ENCODE peak calls at places on chromosomes 5 and 9, in five cellular contexts. B is sigmoid colon, U is transverse colon, K is HepG2, P is esophagus muscularis mucosa. R is an unnamed sample.

GRCh38 chr9:36074870-36075532 is 38.3 kb downstream of the RECK start:
- DNase-seq in B (peak), U (peak), K (peak), P (peak), R (peak)

GRCh38 chr5:179615203-179615602 is 8.3 kb downstream of the HNRNPH1 start:
- DNase-seq in B (no peak), U (no peak), K (no peak), P (no peak), R (no peak)

GRCh38 chr9:123081824-123082223 is 48.4 kb downstream of the GPR21 start:
- DNase-seq in B (no peak), U (no peak), K (peak), P (no peak), R (no peak)

GRCh38 chr9:129440394-129441186 is 180.3 kb downstream of the C9orf50 start:
- DNase-seq in B (no peak), U (no peak), K (no peak), P (no peak), R (no peak)

GRCh38 chr9:71984388-71985069 is 73.1 kb downstream of the C9orf85 start:
- DNase-seq in B (no peak), U (peak), K (no peak), P (no peak), R (no peak)

GRCh38 chr9:108093773-108094675 is 604.5 kb upstream of the KLF4 start:
- DNase-seq in B (no peak), U (peak), K (peak), P (peak), R (peak)

GRCh38 chr5:143557061-143557818 is 153.8 kb upstream of the NR3C1 start:
- DNase-seq in B (no peak), U (no peak), K (no peak), P (no peak), R (no peak)

GRCh38 chr5:150624334-150625163 is 15.9 kb upstream of the SYNPO start:
- DNase-seq in B (no peak), U (peak), K (no peak), P (no peak), R (no peak)

GRCh38 chr5:147519380-147519779 is 9.5 kb upstream of the DPYSL3 start:
- DNase-seq in B (no peak), U (no peak), K (no peak), P (no peak), R (no peak)

GRCh38 chr5:147520450-147520849 is 10.6 kb upstream of the DPYSL3 start:
- DNase-seq in B (no peak), U (no peak), K (no peak), P (no peak), R (no peak)

GRCh38 chr5:147517383-147517782 is 7.5 kb upstream of the DPYSL3 start:
- DNase-seq in B (no peak), U (no peak), K (no peak), P (no peak), R (no peak)

GRCh38 chr5:147522435-147522834 is 12.6 kb upstream of the DPYSL3 start:
- DNase-seq in B (no peak), U (no peak), K (no peak), P (no peak), R (no peak)
- TF ChIP-seq EP300 in B (no peak), U (no peak), K (no peak), P (no peak), R (no peak)

GRCh38 chr9:120856700-120857099 is 14.0 kb upstream of the PSMD5 start:
- DNase-seq in B (no peak), U (peak), K (no peak), P (no peak), R (peak)
- TF ChIP-seq POLR2A in B (no peak), U (no peak), K (no peak), P (no peak), R (no peak)

DNA sequence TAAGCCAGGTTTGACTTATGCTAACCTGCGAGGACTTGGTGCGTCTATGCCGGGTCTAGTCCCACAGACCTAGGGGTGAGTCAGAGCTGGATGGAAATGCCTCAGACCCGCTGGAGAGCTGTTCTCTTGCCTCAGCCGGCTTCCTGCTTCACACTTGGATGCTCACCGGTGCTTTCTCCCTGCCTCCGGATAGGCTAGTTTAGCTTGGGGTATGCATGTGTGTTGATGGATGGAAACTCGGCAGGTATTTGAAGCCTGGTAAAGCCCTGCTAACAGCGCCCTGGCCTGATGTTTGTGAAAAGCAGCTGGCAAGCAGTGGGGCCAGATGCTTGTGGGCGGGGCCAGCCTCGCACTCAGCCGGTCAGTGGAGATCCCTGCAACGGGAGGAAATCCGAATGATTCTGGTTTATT is 29.3 kb downstream of the PRRC2B start:
- DNase-seq in B (peak), U (peak), K (no peak), P (no peak), R (peak)
- TF ChIP-seq POLR2AphosphoS5 in B (no peak), U (peak), K (no peak), P (peak), R (no peak)

DNA sequence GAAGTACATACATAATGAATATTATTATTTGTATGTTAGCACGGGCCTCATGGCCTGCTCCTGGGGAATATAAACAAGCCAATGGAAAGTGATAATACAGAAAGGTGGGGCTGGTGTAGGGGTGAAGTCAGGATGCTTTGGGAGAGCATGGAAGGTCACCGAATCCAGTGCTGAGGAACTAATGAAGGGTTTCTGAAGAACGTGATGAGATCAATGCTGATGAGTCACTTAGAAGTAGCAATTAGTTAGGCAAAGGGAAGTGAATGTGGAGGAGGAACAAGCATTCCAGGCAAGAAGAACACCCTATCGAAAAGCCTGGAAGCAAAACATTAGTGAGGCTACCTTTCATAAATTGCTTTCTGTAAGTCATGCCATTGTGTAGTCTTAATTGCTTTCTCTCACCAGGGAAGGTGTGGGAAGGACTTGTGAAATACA is 2.1 kb downstream of the ANXA1 start:
- DNase-seq in B (no peak), U (no peak), K (no peak), P (no peak), R (no peak)
- TF ChIP-seq EP300 in B (no peak), U (no peak), K (no peak), P (no peak), R (no peak)

GRCh38 chr9:136403538-136403914 is 3.6 kb upstream of the SNAPC4 start:
- DNase-seq in B (no peak), U (no peak), K (no peak), P (no peak), R (no peak)
- TF ChIP-seq POLR2A in B (no peak), U (no peak), K (no peak), P (no peak), R (no peak)

R was measured in stomach.